ENCODE peak calls at places on chromosomes 13 and 19, in six cellular contexts. One of them, this sample, is unnamed.

GRCh38 chr19:55041627-55042343 is 3.7 kb upstream of the GP6 start:
- DNase-seq in HL-60: no peak
- DNase-seq in A549: no peak
- DNase-seq in substantia nigra: no peak
- DNase-seq in aorta: no peak
- DNase-seq in CD4-positive, CD25-positive, alpha-beta regulatory T cell: peak
- DNase-seq in this sample: no peak

GRCh38 chr13:114269281-114269770 is 12.1 kb upstream of the UPF3A start:
- DNase-seq in CD4-positive, CD25-positive, alpha-beta regulatory T cell: no peak
- DNase-seq in aorta: no peak
- DNase-seq in HL-60: no peak
- DNase-seq in A549: no peak
- DNase-seq in substantia nigra: no peak
- DNase-seq in this sample: no peak

GRCh38 chr19:5579286-5579685 is 11.5 kb upstream of the TINCR start:
- DNase-seq in HL-60: no peak
- DNase-seq in CD4-positive, CD25-positive, alpha-beta regulatory T cell: no peak
- DNase-seq in aorta: no peak
- DNase-seq in A549: no peak
- DNase-seq in substantia nigra: no peak
- DNase-seq in this sample: no peak

GRCh38 chr19:5094768-5095567 is 126.1 kb downstream of the KDM4B start:
- DNase-seq in HL-60: no peak
- DNase-seq in A549: no peak
- DNase-seq in substantia nigra: no peak
- DNase-seq in CD4-positive, CD25-positive, alpha-beta regulatory T cell: no peak
- DNase-seq in aorta: no peak
- DNase-seq in this sample: no peak

GRCh38 chr13:46229251-46229650 is 17.5 kb downstream of the LRRC63 start:
- DNase-seq in A549: no peak
- DNase-seq in substantia nigra: no peak
- DNase-seq in aorta: no peak
- DNase-seq in HL-60: no peak
- DNase-seq in CD4-positive, CD25-positive, alpha-beta regulatory T cell: no peak
- DNase-seq in this sample: no peak

GRCh38 chr13:94550030-94550738 is 45.8 kb downstream of the TGDS start:
- DNase-seq in HL-60: peak
- DNase-seq in substantia nigra: no peak
- DNase-seq in CD4-positive, CD25-positive, alpha-beta regulatory T cell: no peak
- DNase-seq in A549: no peak
- DNase-seq in aorta: no peak
- DNase-seq in this sample: no peak

GRCh38 chr19:6424190-6424938 is at the start of gene KHSRP:
- DNase-seq in HL-60: no peak
- DNase-seq in CD4-positive, CD25-positive, alpha-beta regulatory T cell: no peak
- DNase-seq in A549: no peak
- DNase-seq in substantia nigra: no peak
- DNase-seq in aorta: no peak
- DNase-seq in this sample: no peak

GRCh38 chr19:56341948-56342347 is 27.3 kb upstream of the ZSCAN5A start:
- DNase-seq in A549: no peak
- DNase-seq in HL-60: no peak
- DNase-seq in aorta: no peak
- DNase-seq in CD4-positive, CD25-positive, alpha-beta regulatory T cell: no peak
- DNase-seq in substantia nigra: no peak
- DNase-seq in this sample: no peak

GRCh38 chr19:19475845-19476828 is 39.2 kb downstream of the TSSK6 start:
- DNase-seq in HL-60: no peak
- DNase-seq in aorta: no peak
- DNase-seq in substantia nigra: no peak
- DNase-seq in CD4-positive, CD25-positive, alpha-beta regulatory T cell: no peak
- DNase-seq in A549: peak
- DNase-seq in this sample: no peak

GRCh38 chr19:42386974-42387707 is 3.0 kb downstream of the CNFN start:
- DNase-seq in aorta: peak
- DNase-seq in HL-60: peak
- DNase-seq in CD4-positive, CD25-positive, alpha-beta regulatory T cell: peak
- DNase-seq in A549: peak
- DNase-seq in substantia nigra: no peak
- DNase-seq in this sample: peak

GRCh38 chr13:78660130-78660857 is 1.3 kb upstream of the OBI1 start:
- DNase-seq in CD4-positive, CD25-positive, alpha-beta regulatory T cell: peak
- DNase-seq in A549: peak
- DNase-seq in HL-60: no peak
- DNase-seq in substantia nigra: peak
- DNase-seq in aorta: peak
- DNase-seq in this sample: no peak

GRCh38 chr19:39083983-39084731 is at the start of gene ACP7:
- DNase-seq in A549: no peak
- DNase-seq in HL-60: no peak
- DNase-seq in substantia nigra: no peak
- DNase-seq in CD4-positive, CD25-positive, alpha-beta regulatory T cell: no peak
- DNase-seq in aorta: no peak
- DNase-seq in this sample: no peak

GRCh38 chr19:16369664-16370576 is 45.3 kb downstream of the KLF2 start:
- DNase-seq in A549: no peak
- DNase-seq in aorta: peak
- DNase-seq in CD4-positive, CD25-positive, alpha-beta regulatory T cell: peak
- DNase-seq in substantia nigra: no peak
- DNase-seq in HL-60: no peak
- DNase-seq in this sample: no peak

GRCh38 chr19:32581704-32582164 is 744 bp downstream of the PDCD5 start:
- DNase-seq in substantia nigra: no peak
- DNase-seq in HL-60: no peak
- DNase-seq in CD4-positive, CD25-positive, alpha-beta regulatory T cell: no peak
- DNase-seq in aorta: no peak
- DNase-seq in A549: peak
- DNase-seq in this sample: peak

GRCh38 chr19:38534574-38534973 is 83.2 kb downstream of the MAP4K1 start:
- DNase-seq in CD4-positive, CD25-positive, alpha-beta regulatory T cell: no peak
- DNase-seq in A549: no peak
- DNase-seq in substantia nigra: no peak
- DNase-seq in HL-60: no peak
- DNase-seq in aorta: no peak
- DNase-seq in this sample: no peak

GRCh38 chr19:29537181-29537580 is 11.4 kb downstream of the VSTM2B start:
- DNase-seq in aorta: no peak
- DNase-seq in A549: no peak
- DNase-seq in substantia nigra: no peak
- DNase-seq in HL-60: no peak
- DNase-seq in CD4-positive, CD25-positive, alpha-beta regulatory T cell: no peak
- DNase-seq in this sample: no peak

GRCh38 chr19:36577271-36577996 is 4.3 kb upstream of the ZNF529 start:
- DNase-seq in substantia nigra: no peak
- DNase-seq in HL-60: no peak
- DNase-seq in A549: no peak
- DNase-seq in aorta: no peak
- DNase-seq in CD4-positive, CD25-positive, alpha-beta regulatory T cell: no peak
- DNase-seq in this sample: no peak

GRCh38 chr19:11821474-11821873 is 7.4 kb downstream of the ZNF440 start:
- DNase-seq in aorta: no peak
- DNase-seq in CD4-positive, CD25-positive, alpha-beta regulatory T cell: no peak
- DNase-seq in HL-60: no peak
- DNase-seq in substantia nigra: no peak
- DNase-seq in A549: no peak
- DNase-seq in this sample: no peak

GRCh38 chr13:113448885-113449692 is 4.2 kb downstream of the ADPRHL1 start:
- DNase-seq in CD4-positive, CD25-positive, alpha-beta regulatory T cell: peak
- DNase-seq in A549: peak
- DNase-seq in HL-60: no peak
- DNase-seq in substantia nigra: no peak
- DNase-seq in aorta: peak
- DNase-seq in this sample: peak

GRCh38 chr19:52492201-52492960 is 35.1 kb upstream of the ZNF808 start:
- DNase-seq in CD4-positive, CD25-positive, alpha-beta regulatory T cell: no peak
- DNase-seq in aorta: peak
- DNase-seq in A549: no peak
- DNase-seq in HL-60: no peak
- DNase-seq in substantia nigra: no peak
- DNase-seq in this sample: no peak

GRCh38 chr19:46841458-46842083 is 9.1 kb downstream of the AP2S1 start:
- DNase-seq in aorta: peak
- DNase-seq in CD4-positive, CD25-positive, alpha-beta regulatory T cell: no peak
- DNase-seq in substantia nigra: no peak
- DNase-seq in A549: peak
- DNase-seq in HL-60: no peak
- DNase-seq in this sample: no peak

GRCh38 chr13:113500530-113501265 is 10.2 kb upstream of the DCUN1D2 start:
- DNase-seq in A549: no peak
- DNase-seq in HL-60: no peak
- DNase-seq in substantia nigra: no peak
- DNase-seq in aorta: no peak
- DNase-seq in CD4-positive, CD25-positive, alpha-beta regulatory T cell: no peak
- DNase-seq in this sample: no peak

GRCh38 chr13:50198508-50198907 is 183.3 kb downstream of the KCNRG start:
- DNase-seq in A549: no peak
- DNase-seq in CD4-positive, CD25-positive, alpha-beta regulatory T cell: no peak
- DNase-seq in HL-60: peak
- DNase-seq in substantia nigra: no peak
- DNase-seq in aorta: no peak
- DNase-seq in this sample: peak

GRCh38 chr19:34323433-34324204 is 41.4 kb upstream of the GPI start:
- DNase-seq in substantia nigra: no peak
- DNase-seq in A549: no peak
- DNase-seq in HL-60: no peak
- DNase-seq in CD4-positive, CD25-positive, alpha-beta regulatory T cell: no peak
- DNase-seq in aorta: no peak
- DNase-seq in this sample: no peak

GRCh38 chr19:10519421-10519820 is 2.2 kb upstream of the S1PR5 start:
- DNase-seq in CD4-positive, CD25-positive, alpha-beta regulatory T cell: no peak
- DNase-seq in A549: no peak
- DNase-seq in substantia nigra: no peak
- DNase-seq in HL-60: no peak
- DNase-seq in aorta: no peak
- DNase-seq in this sample: no peak

GRCh38 chr19:35260694-35261304 is 8.0 kb upstream of the USF2 start:
- DNase-seq in A549: no peak
- DNase-seq in HL-60: no peak
- DNase-seq in CD4-positive, CD25-positive, alpha-beta regulatory T cell: no peak
- DNase-seq in aorta: peak
- DNase-seq in substantia nigra: no peak
- DNase-seq in this sample: no peak

GRCh38 chr19:29810504-29810871 is 1.3 kb upstream of the CCNE1 start:
- DNase-seq in aorta: no peak
- DNase-seq in substantia nigra: no peak
- DNase-seq in CD4-positive, CD25-positive, alpha-beta regulatory T cell: no peak
- DNase-seq in A549: peak
- DNase-seq in HL-60: no peak
- DNase-seq in this sample: peak

DNA sequence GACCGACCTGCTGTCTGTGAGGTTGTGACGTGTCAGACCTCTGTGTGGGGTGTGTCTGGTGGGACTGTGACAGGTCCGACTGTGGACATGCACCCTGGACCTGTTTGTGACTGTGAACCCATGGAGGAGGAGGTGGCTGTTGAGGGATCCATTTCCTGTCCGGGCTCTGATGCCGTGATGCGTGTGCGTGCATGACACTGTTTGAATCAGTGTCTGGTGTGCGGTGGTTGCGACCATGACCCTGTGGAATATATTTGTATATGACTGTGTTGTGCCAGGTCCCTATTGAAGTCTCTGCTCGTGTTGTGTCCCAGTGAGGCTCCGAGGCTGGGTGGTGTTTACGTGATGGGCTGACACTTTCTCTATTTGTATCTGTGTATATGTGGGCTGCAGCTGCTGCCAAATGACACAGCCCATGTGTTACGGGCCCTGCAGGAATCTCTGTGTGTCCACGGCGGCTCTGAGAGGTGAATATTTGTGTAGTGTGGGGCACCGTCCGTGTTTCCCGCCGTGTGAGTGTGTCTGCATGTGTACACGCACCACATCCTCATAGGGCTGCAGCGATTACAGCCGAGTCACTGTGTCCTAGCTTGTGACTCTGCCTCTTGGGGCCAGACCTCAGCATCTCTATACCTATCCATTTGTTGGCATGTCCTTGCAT is 18.3 kb downstream of the CCDC97 start:
- DNase-seq in aorta: no peak
- DNase-seq in HL-60: no peak
- DNase-seq in A549: peak
- DNase-seq in CD4-positive, CD25-positive, alpha-beta regulatory T cell: peak
- DNase-seq in substantia nigra: no peak
- DNase-seq in this sample: no peak
- H3K27ac ChIP-seq in aorta: no peak
- H3K27ac ChIP-seq in HL-60: peak
- H3K27ac ChIP-seq in A549: peak
- H3K27ac ChIP-seq in CD4-positive, CD25-positive, alpha-beta regulatory T cell: peak
- H3K27ac ChIP-seq in substantia nigra: peak
- H3K27ac ChIP-seq in this sample: peak

GRCh38 chr19:3608750-3609322 is 2.2 kb upstream of the TBXA2R start:
- DNase-seq in substantia nigra: no peak
- DNase-seq in aorta: no peak
- DNase-seq in CD4-positive, CD25-positive, alpha-beta regulatory T cell: no peak
- DNase-seq in A549: no peak
- DNase-seq in HL-60: no peak
- DNase-seq in this sample: no peak
- H3K27ac ChIP-seq in substantia nigra: peak
- H3K27ac ChIP-seq in aorta: peak
- H3K27ac ChIP-seq in CD4-positive, CD25-positive, alpha-beta regulatory T cell: no peak
- H3K27ac ChIP-seq in A549: no peak
- H3K27ac ChIP-seq in HL-60: no peak
- H3K27ac ChIP-seq in this sample: no peak

GRCh38 chr13:82802528-82802927 is 1079.7 kb downstream of the SLITRK1 start:
- DNase-seq in A549: no peak
- DNase-seq in substantia nigra: no peak
- DNase-seq in HL-60: no peak
- DNase-seq in aorta: no peak
- DNase-seq in CD4-positive, CD25-positive, alpha-beta regulatory T cell: no peak
- DNase-seq in this sample: no peak

GRCh38 chr13:82803341-82803740 is 1078.9 kb downstream of the SLITRK1 start:
- DNase-seq in aorta: no peak
- DNase-seq in HL-60: no peak
- DNase-seq in substantia nigra: no peak
- DNase-seq in A549: no peak
- DNase-seq in CD4-positive, CD25-positive, alpha-beta regulatory T cell: no peak
- DNase-seq in this sample: no peak

GRCh38 chr13:82800391-82800790 is 1081.9 kb downstream of the SLITRK1 start:
- DNase-seq in HL-60: no peak
- DNase-seq in CD4-positive, CD25-positive, alpha-beta regulatory T cell: no peak
- DNase-seq in aorta: no peak
- DNase-seq in A549: no peak
- DNase-seq in substantia nigra: no peak
- DNase-seq in this sample: no peak

GRCh38 chr13:82797876-82798275 is 1084.4 kb downstream of the SLITRK1 start:
- DNase-seq in substantia nigra: no peak
- DNase-seq in aorta: no peak
- DNase-seq in HL-60: no peak
- DNase-seq in A549: no peak
- DNase-seq in CD4-positive, CD25-positive, alpha-beta regulatory T cell: no peak
- DNase-seq in this sample: no peak
- H3K27ac ChIP-seq in substantia nigra: no peak
- H3K27ac ChIP-seq in aorta: no peak
- H3K27ac ChIP-seq in HL-60: no peak
- H3K27ac ChIP-seq in A549: no peak
- H3K27ac ChIP-seq in CD4-positive, CD25-positive, alpha-beta regulatory T cell: no peak
- H3K27ac ChIP-seq in this sample: no peak

DNA sequence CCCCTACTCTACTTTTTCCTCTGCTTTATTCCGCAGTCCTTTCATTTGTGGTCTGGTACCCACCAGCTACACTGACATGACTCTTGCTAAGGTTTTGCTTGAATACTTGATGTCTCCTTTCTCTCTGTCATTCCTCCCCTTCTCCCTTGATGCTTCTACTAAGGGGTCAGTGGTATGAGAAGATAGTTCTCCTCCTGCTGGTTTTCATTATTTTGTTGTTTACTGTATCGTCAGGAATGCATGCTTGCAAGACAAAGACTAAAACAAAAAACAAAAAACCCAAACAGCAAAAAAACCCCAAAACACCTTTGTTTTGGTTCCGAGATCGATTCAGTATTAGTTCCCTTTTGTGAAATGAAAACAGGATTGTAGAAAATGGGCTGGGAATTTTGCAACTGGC is 59.5 kb downstream of the PCCA start:
- DNase-seq in HL-60: no peak
- DNase-seq in substantia nigra: no peak
- DNase-seq in A549: no peak
- DNase-seq in CD4-positive, CD25-positive, alpha-beta regulatory T cell: no peak
- DNase-seq in aorta: no peak
- DNase-seq in this sample: no peak
- H3K27ac ChIP-seq in HL-60: no peak
- H3K27ac ChIP-seq in substantia nigra: no peak
- H3K27ac ChIP-seq in A549: no peak
- H3K27ac ChIP-seq in CD4-positive, CD25-positive, alpha-beta regulatory T cell: no peak
- H3K27ac ChIP-seq in aorta: no peak
- H3K27ac ChIP-seq in this sample: no peak

This sample was measured in epithelial cell of prostate.